ENCODE peak calls at places on chromosomes 11 and 22, in five cellular contexts. One of them, this sample, is unnamed.

GRCh38 chr11:89220684-89221339 is 43.1 kb downstream of the TYR start:
- DNase-seq in Peyer's patch: no peak
- DNase-seq in right lobe of liver: no peak
- DNase-seq in psoas muscle: no peak
- DNase-seq in SJSA1: no peak
- DNase-seq in this sample: no peak

GRCh38 chr11:133886029-133886428 is 40.7 kb upstream of the SPATA19 start:
- DNase-seq in Peyer's patch: no peak
- DNase-seq in right lobe of liver: no peak
- DNase-seq in psoas muscle: no peak
- DNase-seq in SJSA1: no peak
- DNase-seq in this sample: no peak

GRCh38 chr22:40329466-40329865 is 16.8 kb upstream of the ADSL start:
- DNase-seq in Peyer's patch: no peak
- DNase-seq in right lobe of liver: no peak
- DNase-seq in psoas muscle: no peak
- DNase-seq in SJSA1: no peak
- DNase-seq in this sample: no peak

GRCh38 chr11:1226981-1227550 is 4.2 kb downstream of the MUC5B start:
- DNase-seq in Peyer's patch: no peak
- DNase-seq in right lobe of liver: peak; percentile 49
- DNase-seq in psoas muscle: peak; percentile 51
- DNase-seq in SJSA1: no peak
- DNase-seq in this sample: peak; percentile 35

GRCh38 chr22:45612451-45612901 is 59.2 kb upstream of the ATXN10 start:
- DNase-seq in Peyer's patch: peak; percentile 55
- DNase-seq in right lobe of liver: no peak
- DNase-seq in psoas muscle: peak; percentile 86
- DNase-seq in SJSA1: peak; percentile 76
- DNase-seq in this sample: peak; percentile 85

GRCh38 chr22:44890416-44891292 is 119.2 kb downstream of the PHF21B start:
- DNase-seq in Peyer's patch: peak; percentile 34
- DNase-seq in right lobe of liver: peak; percentile 43
- DNase-seq in psoas muscle: peak; percentile 36
- DNase-seq in SJSA1: peak; percentile 37
- DNase-seq in this sample: no peak

GRCh38 chr22:21947040-21948014 is 5.3 kb downstream of the PPM1F start:
- DNase-seq in Peyer's patch: no peak
- DNase-seq in right lobe of liver: no peak
- DNase-seq in psoas muscle: no peak
- DNase-seq in SJSA1: no peak
- DNase-seq in this sample: peak; percentile 61

GRCh38 chr22:20012741-20013331 is 3.8 kb downstream of the ARVCF start:
- DNase-seq in Peyer's patch: no peak
- DNase-seq in right lobe of liver: no peak
- DNase-seq in psoas muscle: peak; percentile 44
- DNase-seq in SJSA1: no peak
- DNase-seq in this sample: peak; percentile 36

GRCh38 chr11:125938418-125938817 is 7.4 kb upstream of the VSIG10L2 start:
- DNase-seq in Peyer's patch: peak; percentile 32
- DNase-seq in right lobe of liver: no peak
- DNase-seq in psoas muscle: no peak
- DNase-seq in SJSA1: no peak
- DNase-seq in this sample: no peak

GRCh38 chr11:61766353-61766841 is 14.0 kb downstream of the MYRF start:
- DNase-seq in Peyer's patch: no peak
- DNase-seq in right lobe of liver: peak; percentile 79
- DNase-seq in psoas muscle: no peak
- DNase-seq in SJSA1: no peak
- DNase-seq in this sample: no peak

GRCh38 chr11:68714047-68714856 is 29.9 kb downstream of the GAL start:
- DNase-seq in Peyer's patch: no peak
- DNase-seq in right lobe of liver: no peak
- DNase-seq in psoas muscle: no peak
- DNase-seq in SJSA1: peak; percentile 46
- DNase-seq in this sample: no peak

GRCh38 chr22:46462726-46463371 is 74.6 kb downstream of the CELSR1 start:
- DNase-seq in Peyer's patch: no peak
- DNase-seq in right lobe of liver: no peak
- DNase-seq in psoas muscle: no peak
- DNase-seq in SJSA1: no peak
- DNase-seq in this sample: no peak

GRCh38 chr11:44329472-44330230 is 19.7 kb upstream of the ALX4 start:
- DNase-seq in Peyer's patch: no peak
- DNase-seq in right lobe of liver: no peak
- DNase-seq in psoas muscle: no peak
- DNase-seq in SJSA1: no peak
- DNase-seq in this sample: no peak

GRCh38 chr22:24156146-24156914 is 25.0 kb upstream of the SUSD2 start:
- DNase-seq in Peyer's patch: peak; percentile 64
- DNase-seq in right lobe of liver: no peak
- DNase-seq in psoas muscle: peak; percentile 64
- DNase-seq in SJSA1: peak; percentile 61
- DNase-seq in this sample: peak; percentile 44

GRCh38 chr22:19407649-19408606 is 23.6 kb downstream of the HIRA start:
- DNase-seq in Peyer's patch: no peak
- DNase-seq in right lobe of liver: no peak
- DNase-seq in psoas muscle: no peak
- DNase-seq in SJSA1: no peak
- DNase-seq in this sample: no peak

GRCh38 chr11:119689318-119689717 is 39.7 kb downstream of the NECTIN1 start:
- DNase-seq in Peyer's patch: no peak
- DNase-seq in right lobe of liver: no peak
- DNase-seq in psoas muscle: no peak
- DNase-seq in SJSA1: no peak
- DNase-seq in this sample: no peak

GRCh38 chr11:45560153-45560934 is 105.1 kb downstream of the CHST1 start:
- DNase-seq in Peyer's patch: no peak
- DNase-seq in right lobe of liver: no peak
- DNase-seq in psoas muscle: peak; percentile 78
- DNase-seq in SJSA1: no peak
- DNase-seq in this sample: no peak

GRCh38 chr11:131880976-131881375 is 510.6 kb downstream of the NTM start:
- DNase-seq in Peyer's patch: no peak
- DNase-seq in right lobe of liver: no peak
- DNase-seq in psoas muscle: no peak
- DNase-seq in SJSA1: no peak
- DNase-seq in this sample: no peak

GRCh38 chr22:38250642-38251354 is 22.0 kb downstream of the TMEM184B start:
- DNase-seq in Peyer's patch: no peak
- DNase-seq in right lobe of liver: no peak
- DNase-seq in psoas muscle: no peak
- DNase-seq in SJSA1: no peak
- DNase-seq in this sample: no peak

GRCh38 chr11:1484061-1484671 is 2.4 kb downstream of the MOB2 start:
- DNase-seq in Peyer's patch: no peak
- DNase-seq in right lobe of liver: peak; percentile 43
- DNase-seq in psoas muscle: peak; percentile 47
- DNase-seq in SJSA1: no peak
- DNase-seq in this sample: peak; percentile 12

GRCh38 chr11:255176-255575 is 18.4 kb downstream of the PSMD13 start:
- DNase-seq in Peyer's patch: no peak
- DNase-seq in right lobe of liver: no peak
- DNase-seq in psoas muscle: no peak
- DNase-seq in SJSA1: no peak
- DNase-seq in this sample: no peak

GRCh38 chr11:120279490-120279889 is 39.5 kb downstream of the POU2F3 start:
- DNase-seq in Peyer's patch: no peak
- DNase-seq in right lobe of liver: no peak
- DNase-seq in psoas muscle: no peak
- DNase-seq in SJSA1: no peak
- DNase-seq in this sample: no peak

GRCh38 chr22:44783091-44783490 is 30.7 kb downstream of the ARHGAP8 start:
- DNase-seq in Peyer's patch: no peak
- DNase-seq in right lobe of liver: no peak
- DNase-seq in psoas muscle: no peak
- DNase-seq in SJSA1: no peak
- DNase-seq in this sample: no peak

GRCh38 chr11:86800956-86801264 is 568 bp downstream of the PRSS23 start:
- DNase-seq in Peyer's patch: no peak
- DNase-seq in right lobe of liver: no peak
- DNase-seq in psoas muscle: no peak
- DNase-seq in SJSA1: no peak
- DNase-seq in this sample: no peak

GRCh38 chr11:109088061-109088460 is 333.9 kb upstream of the C11orf87 start:
- DNase-seq in Peyer's patch: no peak
- DNase-seq in right lobe of liver: no peak
- DNase-seq in psoas muscle: no peak
- DNase-seq in SJSA1: no peak
- DNase-seq in this sample: no peak

GRCh38 chr11:116499396-116500001 is 273.3 kb downstream of the BUD13 start:
- DNase-seq in Peyer's patch: peak; percentile 91
- DNase-seq in right lobe of liver: peak; percentile 61
- DNase-seq in psoas muscle: peak; percentile 77
- DNase-seq in SJSA1: peak; percentile 68
- DNase-seq in this sample: peak; percentile 80

GRCh38 chr11:116501728-116502127 is 271.1 kb downstream of the BUD13 start:
- DNase-seq in Peyer's patch: peak; percentile 19
- DNase-seq in right lobe of liver: no peak
- DNase-seq in psoas muscle: no peak
- DNase-seq in SJSA1: no peak
- DNase-seq in this sample: no peak

GRCh38 chr11:116498161-116498560 is 274.6 kb downstream of the BUD13 start:
- DNase-seq in Peyer's patch: no peak
- DNase-seq in right lobe of liver: no peak
- DNase-seq in psoas muscle: no peak
- DNase-seq in SJSA1: no peak
- DNase-seq in this sample: no peak

GRCh38 chr11:116500833-116501622 is 271.8 kb downstream of the BUD13 start:
- DNase-seq in Peyer's patch: no peak
- DNase-seq in right lobe of liver: no peak
- DNase-seq in psoas muscle: no peak
- DNase-seq in SJSA1: no peak
- DNase-seq in this sample: no peak

DNA sequence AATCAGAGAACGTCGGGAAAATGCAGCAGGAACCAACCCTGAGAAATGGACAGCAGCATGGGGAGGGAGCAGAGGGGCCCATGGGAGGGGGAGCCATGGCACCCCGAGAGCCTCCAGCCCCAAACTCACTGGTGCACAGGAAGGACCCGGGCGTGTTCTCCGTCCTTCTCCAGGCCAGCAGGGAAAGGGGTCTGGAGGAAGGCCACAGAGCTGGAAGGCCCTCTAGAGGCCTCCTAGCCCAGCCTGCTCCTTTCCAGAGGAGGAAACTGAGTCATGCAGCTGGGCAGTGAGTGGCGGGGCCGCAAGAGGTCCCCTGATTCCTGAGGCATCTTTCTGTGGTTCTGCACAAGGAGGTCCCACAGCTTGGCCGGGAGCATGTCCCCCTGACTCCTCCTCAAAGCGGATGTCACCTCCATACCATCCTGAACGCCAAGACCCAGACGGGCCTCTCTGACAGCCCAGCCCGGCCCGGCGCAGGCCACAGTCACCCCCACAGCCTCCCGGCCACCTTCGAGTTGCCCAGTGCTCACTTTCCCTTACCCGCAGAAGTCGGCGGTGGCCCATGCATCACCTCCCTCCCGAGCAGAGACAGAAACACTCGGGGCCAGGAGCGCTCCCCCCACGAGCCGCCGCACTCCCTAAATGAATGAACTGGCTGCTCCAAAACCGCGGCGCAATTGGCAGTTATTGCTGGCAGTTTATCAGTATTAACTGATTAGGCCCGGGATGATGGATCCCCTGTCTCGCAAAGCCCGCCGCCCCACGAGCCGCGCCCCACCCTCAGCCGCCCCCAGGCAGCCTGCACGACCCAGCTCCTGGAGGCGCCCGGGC is 272.6 kb downstream of the BUD13 start:
- DNase-seq in Peyer's patch: no peak
- DNase-seq in right lobe of liver: no peak
- DNase-seq in psoas muscle: no peak
- DNase-seq in SJSA1: no peak
- DNase-seq in this sample: no peak
- H3K27ac ChIP-seq in Peyer's patch: no peak overlapping the region
- H3K27ac ChIP-seq in right lobe of liver: no peak overlapping the region
- H3K27ac ChIP-seq in psoas muscle: no peak overlapping the region
- H3K27ac ChIP-seq in SJSA1: no peak overlapping the region
- H3K27ac ChIP-seq in this sample: no peak overlapping the region

DNA sequence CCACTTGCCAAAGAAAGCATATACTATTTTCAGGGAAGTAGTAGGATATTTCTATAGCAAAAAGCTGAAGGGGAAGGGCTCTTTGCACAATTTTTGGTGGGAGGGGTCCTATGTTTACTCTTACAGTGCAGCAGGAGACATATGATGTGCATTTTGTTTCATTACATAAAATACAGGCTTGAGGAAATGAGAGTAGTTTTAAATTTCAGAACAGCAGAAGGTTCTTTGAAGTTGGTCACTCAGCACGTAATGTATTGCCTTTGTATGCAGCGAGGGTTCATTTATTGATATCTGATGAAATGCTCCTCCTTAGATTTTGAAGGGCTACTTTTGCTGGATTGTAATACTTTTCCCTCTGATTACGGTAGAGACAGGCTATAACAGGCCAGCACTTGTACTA is 3.1 kb upstream of the PIK3IP1 start:
- DNase-seq in Peyer's patch: no peak
- DNase-seq in right lobe of liver: no peak
- DNase-seq in psoas muscle: no peak
- DNase-seq in SJSA1: no peak
- DNase-seq in this sample: no peak
- H3K4me1 ChIP-seq in Peyer's patch: peaks cover 4% of the 10 kb centered on the region
- H3K4me1 ChIP-seq in right lobe of liver: no peaks in the 10 kb centered on the region
- H3K4me1 ChIP-seq in psoas muscle: peaks cover 38% of the 10 kb centered on the region
- H3K4me1 ChIP-seq in SJSA1: peaks cover 16% of the 10 kb centered on the region
- H3K4me1 ChIP-seq in this sample: peaks cover 1% of the 10 kb centered on the region

DNA sequence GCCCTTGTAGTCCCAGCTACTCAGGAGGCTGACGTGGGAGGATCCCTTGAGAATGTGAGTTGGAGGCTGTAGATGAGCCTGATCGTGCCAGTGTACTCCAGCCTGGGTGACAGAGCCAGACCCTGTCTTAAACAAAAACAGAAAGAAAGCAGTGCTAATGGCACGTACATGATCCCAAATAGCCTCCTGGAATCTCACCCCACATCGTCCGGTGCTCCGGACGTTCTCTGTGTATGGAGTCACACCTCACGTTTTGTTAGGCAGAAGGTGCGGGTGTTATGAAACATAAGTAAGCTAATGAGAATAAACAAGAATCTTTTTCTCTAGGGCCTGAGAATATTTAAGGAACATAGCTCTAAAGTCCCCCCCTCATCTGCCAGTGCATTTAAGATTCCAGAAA is 23.7 kb upstream of the MICAL3 start:
- DNase-seq in Peyer's patch: no peak
- DNase-seq in right lobe of liver: no peak
- DNase-seq in psoas muscle: no peak
- DNase-seq in SJSA1: no peak
- DNase-seq in this sample: no peak
- H3K27me3 ChIP-seq in Peyer's patch: no peaks in the 10 kb centered on the region
- H3K27me3 ChIP-seq in right lobe of liver: no peaks in the 10 kb centered on the region
- H3K27me3 ChIP-seq in psoas muscle: no peaks in the 10 kb centered on the region
- H3K27me3 ChIP-seq in SJSA1: no peaks in the 10 kb centered on the region
- H3K27me3 ChIP-seq in this sample: no peaks in the 10 kb centered on the region

DNA sequence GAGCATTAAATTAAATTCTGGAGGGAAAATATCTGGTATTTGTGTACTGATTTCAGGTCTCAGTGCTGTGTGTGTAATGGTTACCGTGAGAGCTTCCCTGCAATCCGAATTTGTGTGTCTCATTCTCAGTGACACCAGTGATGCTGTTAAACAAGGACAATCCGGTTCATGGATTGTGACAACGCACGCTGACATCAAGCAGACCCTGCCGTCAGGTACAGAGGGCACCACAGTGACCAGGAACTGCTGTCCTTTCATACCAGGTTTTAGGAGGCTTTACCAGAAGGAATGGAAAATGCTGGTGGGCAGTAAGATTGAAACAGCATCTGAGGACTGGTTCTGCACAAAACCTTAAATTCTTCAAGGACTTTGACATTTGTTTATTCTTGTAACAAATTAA is 30.5 kb upstream of the PLET1 start:
- DNase-seq in Peyer's patch: no peak
- DNase-seq in right lobe of liver: no peak
- DNase-seq in psoas muscle: no peak
- DNase-seq in SJSA1: no peak
- DNase-seq in this sample: no peak
- H3K27ac ChIP-seq in Peyer's patch: no peak overlapping the region
- H3K27ac ChIP-seq in right lobe of liver: no peak overlapping the region
- H3K27ac ChIP-seq in psoas muscle: peak overlapping the region; percentile 86
- H3K27ac ChIP-seq in SJSA1: peak overlapping the region; percentile 90
- H3K27ac ChIP-seq in this sample: peak overlapping the region; percentile 90